ENCODE peak calls at places on chromosome 5, in nine cellular contexts. P is cardiac muscle cell, J is brain microvascular endothelial cell, R is neural progenitor cell, U is SK-N-SH, B is heart left ventricle, C is lower lobe of right lung, K is body of pancreas, X is colonic mucosa. A is an unnamed sample. For H3K27me3, the result is how much of the 10 kb centered on the place peaks cover.

GRCh38 chr5:154813736-154814135 is 36.7 kb downstream of the FAXDC2 start:
- DNase-seq in P (no peak), J (no peak), R (no peak), U (no peak), B (no peak), C (no peak), K (no peak), X (no peak), A (no peak)

GRCh38 chr5:120552638-120553037 is 88.5 kb downstream of the PRR16 start:
- DNase-seq in P (no peak), J (no peak), R (no peak), U (no peak), B (no peak), C (no peak), K (no peak), X (no peak), A (no peak)

GRCh38 chr5:147093138-147093537 is 141.7 kb upstream of the STK32A start:
- DNase-seq in P (peak), J (peak), R (no peak), U (no peak), B (no peak), C (no peak), K (no peak), X (no peak), A (no peak)

GRCh38 chr5:178296066-178296465 is 63.5 kb upstream of the PHYKPL start:
- DNase-seq in P (no peak), J (no peak), R (no peak), U (no peak), B (peak), C (peak), K (no peak), X (no peak), A (peak)

GRCh38 chr5:109003928-109004327 is 256.2 kb downstream of the FER start:
- DNase-seq in P (peak), J (no peak), R (no peak), U (no peak), B (no peak), C (no peak), K (no peak), X (no peak), A (no peak)

GRCh38 chr5:68252678-68253520 is 37.3 kb downstream of the PIK3R1 start:
- DNase-seq in P (peak), J (peak), R (peak), U (peak), B (peak), C (no peak), K (peak), X (peak), A (no peak)

GRCh38 chr5:68214472-68215207 is 916 bp upstream of the PIK3R1 start:
- DNase-seq in P (peak), J (no peak), R (peak), U (peak), B (no peak), C (no peak), K (peak), X (peak), A (no peak)

GRCh38 chr5:83472508-83473343 is 1.2 kb downstream of the VCAN start:
- DNase-seq in P (peak), J (no peak), R (peak), U (peak), B (peak), C (peak), K (peak), X (peak), A (peak)

GRCh38 chr5:69270827-69271226 is 36.1 kb downstream of the CDK7 start:
- DNase-seq in P (no peak), J (no peak), R (no peak), U (no peak), B (no peak), C (no peak), K (no peak), X (no peak), A (no peak)

GRCh38 chr5:138725153-138725884 is 27.9 kb upstream of the CTNNA1 start:
- DNase-seq in P (peak), J (peak), R (peak), U (peak), B (peak), C (peak), K (peak), X (no peak), A (no peak)

GRCh38 chr5:173317091-173317685 is 11.0 kb downstream of the STC2 start:
- DNase-seq in P (no peak), J (no peak), R (no peak), U (no peak), B (no peak), C (no peak), K (no peak), X (no peak), A (no peak)

GRCh38 chr5:32138839-32139493 is 35.2 kb downstream of the GOLPH3 start:
- DNase-seq in P (peak), J (peak), R (peak), U (no peak), B (no peak), C (peak), K (no peak), X (no peak), A (no peak)

GRCh38 chr5:178371362-178372090 is 138.9 kb upstream of the PHYKPL start:
- DNase-seq in P (no peak), J (no peak), R (no peak), U (no peak), B (no peak), C (no peak), K (no peak), X (no peak), A (no peak)

GRCh38 chr5:134642931-134643530 is 5.6 kb upstream of the SEC24A start:
- DNase-seq in P (no peak), J (no peak), R (no peak), U (no peak), B (no peak), C (no peak), K (no peak), X (no peak), A (no peak)

GRCh38 chr5:181281077-181281983 is 20.4 kb upstream of the TRIM52 start:
- DNase-seq in P (no peak), J (no peak), R (peak), U (peak), B (no peak), C (no peak), K (no peak), X (no peak), A (no peak)

GRCh38 chr5:135453613-135454012 is 1.5 kb upstream of the TIFAB start:
- DNase-seq in P (no peak), J (no peak), R (no peak), U (no peak), B (no peak), C (no peak), K (no peak), X (no peak), A (no peak)

GRCh38 chr5:127941646-127942045 is 141.9 kb upstream of the SLC12A2 start:
- DNase-seq in P (peak), J (peak), R (peak), U (no peak), B (no peak), C (no peak), K (no peak), X (peak), A (no peak)

GRCh38 chr5:174533771-174534221 is 190.6 kb upstream of the MSX2 start:
- DNase-seq in P (peak), J (peak), R (no peak), U (no peak), B (no peak), C (no peak), K (no peak), X (no peak), A (no peak)

GRCh38 chr5:32450952-32451351 is 6.4 kb upstream of the ZFR start:
- DNase-seq in P (no peak), J (no peak), R (peak), U (no peak), B (no peak), C (no peak), K (no peak), X (no peak), A (no peak)

GRCh38 chr5:78345485-78345884 is 14.9 kb upstream of the SCAMP1 start:
- DNase-seq in P (peak), J (peak), R (no peak), U (no peak), B (no peak), C (no peak), K (no peak), X (no peak), A (no peak)

GRCh38 chr5:154447074-154447725 is 1.4 kb downstream of the SAP30L start:
- DNase-seq in P (no peak), J (no peak), R (no peak), U (no peak), B (no peak), C (no peak), K (no peak), X (no peak), A (no peak)

GRCh38 chr5:72506150-72506549 is 1.1 kb downstream of the ZNF366 start:
- DNase-seq in P (no peak), J (no peak), R (no peak), U (no peak), B (no peak), C (no peak), K (no peak), X (no peak), A (no peak)
- H3K4me3 ChIP-seq in P (no peak), J (no peak), R (no peak), U (no peak), B (peak), C (peak), K (no peak), X (no peak), A (peak)

GRCh38 chr5:73198833-73199592 is 26.0 kb downstream of the TMEM174 start:
- DNase-seq in P (no peak), J (no peak), R (no peak), U (no peak), B (no peak), C (no peak), K (no peak), X (peak), A (no peak)
- TF ChIP-seq CTCF in P (no peak), J (no peak), R (no peak), U (no peak), B (no peak), C (no peak), K (no peak), X (no peak), A (no peak)

GRCh38 chr5:36573441-36573840 is 33.0 kb upstream of the SLC1A3 start:
- DNase-seq in P (peak), J (peak), R (no peak), U (no peak), B (no peak), C (no peak), K (no peak), X (no peak), A (no peak)

GRCh38 chr5:36571643-36572042 is 34.8 kb upstream of the SLC1A3 start:
- DNase-seq in P (no peak), J (no peak), R (no peak), U (no peak), B (no peak), C (no peak), K (no peak), X (no peak), A (no peak)

GRCh38 chr5:36570268-36570667 is 36.1 kb upstream of the SLC1A3 start:
- DNase-seq in P (peak), J (peak), R (no peak), U (no peak), B (peak), C (no peak), K (no peak), X (no peak), A (no peak)

GRCh38 chr5:36569456-36569855 is 37.0 kb upstream of the SLC1A3 start:
- DNase-seq in P (peak), J (no peak), R (no peak), U (no peak), B (peak), C (no peak), K (peak), X (no peak), A (peak)

DNA sequence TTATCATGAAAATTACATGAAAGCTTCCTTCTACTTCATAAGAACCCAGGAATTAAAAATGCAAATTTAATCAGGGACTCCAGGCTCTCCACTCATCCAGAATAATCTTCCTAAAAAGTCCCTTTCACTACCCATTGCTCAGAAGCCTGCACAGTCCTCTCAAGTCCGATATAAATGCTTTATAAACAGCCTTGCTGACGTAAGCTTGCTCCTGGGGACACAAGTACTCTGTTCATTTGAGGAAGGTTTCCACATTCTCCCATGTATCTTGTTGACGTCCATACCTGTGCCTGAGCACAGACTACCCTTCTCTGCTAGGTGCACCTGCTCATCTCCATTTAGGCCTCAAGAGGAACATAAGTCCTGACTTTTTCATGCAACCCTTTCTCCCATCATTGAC is 35.7 kb upstream of the SLC1A3 start:
- DNase-seq in P (no peak), J (no peak), R (no peak), U (no peak), B (no peak), C (no peak), K (no peak), X (no peak), A (no peak)
- H3K27me3 ChIP-seq in P (under half), J (under half), R (under half), U (under half), B (under half), C (under half), K (under half), X (under half), A (under half)

DNA sequence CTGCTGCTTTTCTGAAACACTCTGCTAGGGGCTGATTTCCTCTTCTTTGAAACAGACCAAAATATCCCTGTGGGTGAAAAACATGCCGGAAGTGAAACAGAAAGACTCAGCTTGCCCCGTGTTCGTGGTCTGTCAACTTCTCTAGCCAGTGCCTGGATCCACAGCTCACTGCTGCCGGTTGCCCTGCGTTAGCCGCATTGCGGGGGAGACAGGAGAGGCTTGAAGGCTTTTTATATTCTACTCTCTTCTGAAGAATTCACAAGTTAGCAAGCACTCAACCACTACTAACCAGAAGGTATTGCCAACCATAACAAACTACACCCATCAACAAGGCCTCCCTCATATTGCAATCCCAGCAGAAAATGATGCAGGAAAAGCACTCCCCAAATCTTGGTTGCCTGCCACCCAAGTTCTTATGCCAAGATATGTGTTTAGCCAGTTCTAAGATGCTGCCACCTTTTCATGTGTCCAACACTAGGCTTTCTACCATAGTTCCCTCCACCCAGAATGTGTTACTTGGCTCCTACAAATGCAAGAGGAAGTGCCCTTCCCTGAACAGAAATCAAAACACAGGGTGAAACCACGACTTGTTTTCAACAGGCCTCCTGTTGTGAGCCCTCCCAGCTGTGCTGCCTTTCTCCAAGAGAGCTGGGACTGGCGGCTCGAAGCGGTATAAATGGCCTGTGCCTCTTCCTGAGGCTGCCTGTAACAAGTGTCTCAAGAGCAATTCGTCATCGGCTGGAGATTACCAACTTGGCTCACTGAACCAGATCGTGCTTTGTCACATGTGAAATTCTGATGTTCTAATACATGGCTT is 128.9 kb downstream of the SNX18 start:
- DNase-seq in P (peak), J (peak), R (peak), U (no peak), B (peak), C (peak), K (peak), X (peak), A (peak)
- H3K4me3 ChIP-seq in P (no peak), J (no peak), R (no peak), U (no peak), B (peak), C (no peak), K (no peak), X (no peak), A (no peak)

DNA sequence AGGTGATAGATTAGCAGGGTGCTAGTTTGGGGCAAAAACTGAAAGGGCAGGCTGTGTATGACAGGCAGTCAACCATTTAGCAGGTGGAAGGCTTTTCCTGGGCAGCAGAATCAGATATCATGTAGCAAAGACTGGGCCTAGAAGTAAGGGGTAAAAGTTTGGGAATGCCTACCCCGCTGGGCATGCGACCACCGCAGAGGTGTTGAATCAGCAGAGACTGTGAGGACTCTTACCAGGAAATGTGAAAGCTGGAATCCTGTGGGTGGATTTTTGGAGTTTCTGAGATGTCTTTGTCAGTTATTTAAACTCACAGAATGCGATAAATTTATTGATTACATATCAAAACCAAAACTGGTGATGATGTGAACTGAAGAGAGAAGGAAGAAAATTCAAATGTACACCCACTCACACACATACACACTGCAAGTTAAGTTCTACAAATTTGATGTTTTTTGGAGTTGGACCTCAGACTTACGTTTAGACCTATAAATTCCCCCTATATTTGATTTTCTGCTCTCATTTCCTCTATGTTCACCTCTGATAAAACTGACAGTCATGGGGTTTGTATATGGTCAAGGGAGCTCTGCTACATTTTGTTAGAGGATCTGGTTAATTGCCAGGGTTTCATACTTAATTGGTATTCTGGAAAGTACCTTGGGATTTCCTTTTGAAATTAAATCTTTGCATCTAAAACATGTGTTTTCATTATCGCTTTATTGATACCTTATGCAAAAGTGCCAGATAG is 333.6 kb downstream of the CSNK1G3 start:
- DNase-seq in P (no peak), J (no peak), R (no peak), U (no peak), B (no peak), C (no peak), K (no peak), X (no peak), A (no peak)
- TF ChIP-seq CTCF in P (no peak), J (no peak), R (no peak), U (no peak), B (no peak), C (no peak), K (no peak), X (no peak), A (no peak)

DNA sequence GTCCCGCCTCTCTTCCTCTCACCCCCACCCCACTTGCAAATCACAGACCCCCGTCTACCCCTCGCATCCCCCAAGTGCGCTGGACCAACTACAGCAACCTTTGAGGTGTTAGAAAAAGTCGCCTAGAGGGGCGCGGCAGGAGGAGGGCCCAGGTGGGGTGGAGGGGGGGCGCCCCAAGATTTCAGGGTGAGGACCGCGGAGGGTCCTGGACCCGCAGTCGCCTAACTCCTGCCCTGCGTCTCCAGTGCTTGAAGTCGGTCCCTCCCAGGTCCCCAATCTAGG is 381 bp upstream of the EGFLAM start:
- DNase-seq in P (no peak), J (no peak), R (no peak), U (no peak), B (no peak), C (no peak), K (no peak), X (no peak), A (peak)
- H3K27me3 ChIP-seq in P (half or more), J (under half), R (half or more), U (under half), B (under half), C (half or more), K (under half), X (under half), A (under half)